ENCODE peak calls at places on chromosomes 13 and 19, in six cellular contexts. S, O, A, D, M and P are unnamed samples. For H3K4me1, the result is how much of the 10 kb centered on the place peaks cover.

GRCh38 chr19:2615782-2616181 is 86.7 kb downstream of the GNG7 start:
- DNase-seq in S (no peak), O (no peak), A (no peak), D (no peak), M (no peak), P (no peak)

GRCh38 chr13:77055158-77055557 is 28.2 kb upstream of the FBXL3 start:
- DNase-seq in S (no peak), O (no peak), A (no peak), D (no peak), M (no peak), P (no peak)

GRCh38 chr19:36141039-36141914 is 1.4 kb downstream of the CAPNS1 start:
- DNase-seq in S (peak), O (peak), A (peak), D (peak), M (peak), P (peak)

GRCh38 chr13:50990540-50991506 is 81.2 kb downstream of the RNASEH2B start:
- DNase-seq in S (peak), O (no peak), A (peak), D (no peak), M (no peak), P (no peak)

GRCh38 chr19:48497728-48498575 is 13.7 kb downstream of the LMTK3 start:
- DNase-seq in S (no peak), O (no peak), A (no peak), D (no peak), M (no peak), P (no peak)

GRCh38 chr19:12838182-12838890 is at the start of gene MAST1:
- DNase-seq in S (no peak), O (peak), A (no peak), D (peak), M (no peak), P (no peak)

GRCh38 chr13:47897411-47898050 is 103.5 kb downstream of the SUCLA2 start:
- DNase-seq in S (no peak), O (no peak), A (peak), D (no peak), M (peak), P (no peak)

GRCh38 chr13:43473437-43473836 is 313.3 kb downstream of the ENOX1 start:
- DNase-seq in S (no peak), O (no peak), A (no peak), D (no peak), M (no peak), P (no peak)

GRCh38 chr19:31139871-31140505 is 209.2 kb downstream of the TSHZ3 start:
- DNase-seq in S (no peak), O (no peak), A (peak), D (no peak), M (no peak), P (no peak)

GRCh38 chr13:29817604-29818378 is 32.6 kb downstream of the UBL3 start:
- DNase-seq in S (no peak), O (no peak), A (peak), D (no peak), M (no peak), P (no peak)

GRCh38 chr13:45332831-45333219 is 8.2 kb downstream of the TPT1 start:
- DNase-seq in S (no peak), O (no peak), A (no peak), D (no peak), M (no peak), P (no peak)

GRCh38 chr19:2315818-2316353 is 7.9 kb upstream of the LINGO3 start:
- DNase-seq in S (peak), O (peak), A (peak), D (peak), M (no peak), P (no peak)

GRCh38 chr19:31416548-31416947 is 67.3 kb upstream of the TSHZ3 start:
- DNase-seq in S (no peak), O (no peak), A (no peak), D (no peak), M (no peak), P (no peak)

DNA sequence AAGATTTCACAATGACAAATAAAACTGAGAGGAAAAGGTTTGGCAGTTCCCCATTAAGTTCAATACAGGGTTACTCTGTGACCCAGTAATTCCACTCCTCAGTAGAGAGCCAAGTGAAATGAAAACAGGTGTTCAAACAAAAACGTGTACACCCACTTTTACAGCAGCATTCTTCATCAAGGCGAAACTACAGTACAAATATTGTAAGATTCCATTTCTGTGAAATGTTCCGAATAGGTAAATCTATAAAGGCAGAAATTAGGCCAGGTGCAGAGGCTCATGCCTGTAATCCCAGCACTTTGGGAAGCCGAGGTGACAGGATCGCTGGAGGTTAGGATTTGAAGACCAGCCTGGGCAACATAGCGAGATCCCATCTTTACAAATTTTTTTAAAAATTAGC is 8.9 kb upstream of the GDF15 start:
- DNase-seq in S (no peak), O (peak), A (no peak), D (no peak), M (no peak), P (no peak)
- H3K4me1 ChIP-seq in S (half or more), O (under half), A (under half), D (half or more), M (under half), P (under half)

GRCh38 chr13:92196566-92197256 is 798.3 kb downstream of the GPC5 start:
- DNase-seq in S (no peak), O (no peak), A (peak), D (no peak), M (no peak), P (no peak)

GRCh38 chr13:92197669-92198068 is 799.2 kb downstream of the GPC5 start:
- DNase-seq in S (no peak), O (no peak), A (peak), D (no peak), M (no peak), P (no peak)
- H3K4me1 ChIP-seq in S (under half), O (under half), A (under half), D (under half), M (under half), P (under half)

GRCh38 chr13:111178417-111178816 is 63.3 kb downstream of the ARHGEF7 start:
- DNase-seq in S (no peak), O (no peak), A (no peak), D (no peak), M (no peak), P (no peak)

GRCh38 chr13:111177803-111178389 is 62.8 kb downstream of the ARHGEF7 start:
- DNase-seq in S (no peak), O (no peak), A (peak), D (no peak), M (no peak), P (no peak)

GRCh38 chr13:111177081-111177711 is 62.1 kb downstream of the ARHGEF7 start:
- DNase-seq in S (no peak), O (peak), A (peak), D (peak), M (no peak), P (no peak)

GRCh38 chr13:111181977-111182376 is 66.9 kb downstream of the ARHGEF7 start:
- DNase-seq in S (no peak), O (no peak), A (no peak), D (no peak), M (no peak), P (no peak)

GRCh38 chr13:111179908-111180756 is 65.0 kb downstream of the ARHGEF7 start:
- DNase-seq in S (no peak), O (no peak), A (no peak), D (no peak), M (no peak), P (no peak)
- H3K4me1 ChIP-seq in S (half or more), O (under half), A (under half), D (half or more), M (under half), P (under half)

GRCh38 chr19:7516878-7517277 is 975 bp downstream of the ZNF358 start:
- DNase-seq in S (no peak), O (no peak), A (no peak), D (no peak), M (no peak), P (no peak)
- H3K4me1 ChIP-seq in S (under half), O (under half), A (under half), D (under half), M (under half), P (under half)

GRCh38 chr19:34306213-34306661 is 51.9 kb downstream of the GARRE1 start:
- DNase-seq in S (no peak), O (peak), A (no peak), D (no peak), M (no peak), P (no peak)

GRCh38 chr19:34310494-34310981 is 54.5 kb upstream of the GPI start:
- DNase-seq in S (no peak), O (no peak), A (no peak), D (no peak), M (no peak), P (no peak)

GRCh38 chr19:34308381-34309367 is 54.3 kb downstream of the GARRE1 start:
- DNase-seq in S (no peak), O (no peak), A (no peak), D (no peak), M (no peak), P (no peak)

GRCh38 chr19:34306824-34307223 is 52.5 kb downstream of the GARRE1 start:
- DNase-seq in S (no peak), O (no peak), A (no peak), D (no peak), M (no peak), P (no peak)

DNA sequence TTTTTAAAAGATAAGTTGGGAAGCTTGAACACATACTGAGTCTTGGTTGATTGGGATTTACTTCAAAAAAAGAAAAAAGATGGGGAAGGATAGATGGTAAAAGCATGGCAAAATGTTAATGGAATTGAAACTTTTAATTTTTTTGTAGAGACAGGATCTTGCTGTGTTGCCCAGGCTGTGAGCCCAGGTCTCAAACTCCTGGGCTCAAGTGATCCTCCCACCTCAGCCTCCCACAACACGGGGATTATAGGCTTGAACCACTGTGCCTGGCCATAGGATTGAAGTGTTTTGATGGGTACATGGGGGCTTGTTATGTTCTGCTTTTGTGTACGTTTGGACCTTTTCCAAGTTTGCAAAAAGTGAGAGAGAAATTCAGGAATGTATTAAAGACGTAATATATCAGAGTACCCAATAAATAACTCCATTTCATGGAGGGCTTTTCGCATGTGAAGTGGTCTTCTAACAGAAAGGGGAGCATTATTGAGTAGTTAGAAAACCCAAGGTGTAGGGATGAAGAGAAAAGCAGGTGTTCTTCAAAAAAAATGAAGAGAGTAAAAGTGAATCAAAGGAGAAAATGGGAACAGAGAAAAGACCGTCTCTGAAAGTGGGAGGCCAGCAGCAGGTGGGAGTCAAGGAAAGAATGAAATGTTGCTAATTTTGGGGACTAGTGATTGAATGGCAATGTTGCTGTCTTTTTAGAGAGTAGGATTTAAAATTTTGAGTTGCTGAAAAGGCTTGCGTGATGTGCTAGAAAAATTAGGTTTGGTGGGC is 55.2 kb downstream of the GARRE1 start:
- DNase-seq in S (no peak), O (no peak), A (no peak), D (no peak), M (no peak), P (no peak)
- H3K4me1 ChIP-seq in S (half or more), O (under half), A (under half), D (half or more), M (under half), P (under half)

GRCh38 chr13:97253581-97254293 is 31.6 kb downstream of the MBNL2 start:
- DNase-seq in S (no peak), O (no peak), A (no peak), D (no peak), M (no peak), P (no peak)
- H3K4me1 ChIP-seq in S (half or more), O (half or more), A (under half), D (under half), M (under half), P (half or more)

DNA sequence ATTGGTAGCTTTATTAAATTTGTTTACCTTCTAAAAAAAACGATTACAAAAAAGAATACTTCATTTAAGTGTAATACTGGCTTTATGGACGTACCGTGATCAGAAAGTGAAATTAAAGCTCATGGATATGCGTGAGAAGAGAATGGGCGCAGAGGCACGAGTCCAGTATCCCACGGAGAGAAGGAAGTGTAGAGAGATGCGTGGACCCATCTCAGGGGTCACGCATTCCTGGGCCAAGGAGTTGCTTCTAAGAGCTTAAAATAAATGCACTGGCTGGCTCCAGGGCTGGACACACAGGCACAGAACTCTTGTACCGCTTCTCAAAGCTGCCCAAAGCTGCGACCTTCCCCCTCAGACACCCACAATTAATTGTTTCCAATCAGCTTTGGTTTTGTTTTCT is 8.7 kb upstream of the SPC24 start:
- DNase-seq in S (no peak), O (no peak), A (no peak), D (no peak), M (no peak), P (no peak)
- H3K4me1 ChIP-seq in S (half or more), O (under half), A (under half), D (under half), M (under half), P (under half)